ENCODE peak calls at places on chromosomes 3 and 15, in four cellular contexts. G, V, M and I are unnamed samples.

GRCh38 chr15:28919679-28920655 is 34.2 kb downstream of the APBA2 start:
- DNase-seq in M (no peak), G (peak), V (no peak), I (no peak)

GRCh38 chr3:121786485-121786884 is 36.9 kb upstream of the GOLGB1 start:
- DNase-seq in V (no peak), G (no peak), M (no peak), I (no peak)

GRCh38 chr3:128282392-128283196 is 129.3 kb downstream of the EEFSEC start:
- DNase-seq in V (peak), G (no peak), M (peak), I (no peak)

GRCh38 chr3:129554356-129555120 is 11.6 kb downstream of the H1-8 start:
- DNase-seq in V (no peak), G (no peak), M (no peak), I (no peak)

GRCh38 chr15:45993508-45993907 is 358.7 kb downstream of the SQOR start:
- DNase-seq in G (no peak), M (no peak), V (no peak), I (no peak)

GRCh38 chr3:188807002-188807401 is 364.8 kb upstream of the TPRG1 start:
- DNase-seq in M (no peak), G (no peak), V (no peak), I (no peak)

GRCh38 chr3:123094914-123095313 is 28.1 kb downstream of the PDIA5 start:
- DNase-seq in M (no peak), G (no peak), V (no peak), I (no peak)

GRCh38 chr15:67762610-67763368 is 62.5 kb upstream of the SKOR1 start:
- DNase-seq in M (no peak), G (peak), V (no peak), I (no peak)

GRCh38 chr3:197519801-197520211 is 36.0 kb downstream of the BDH1 start:
- DNase-seq in G (no peak), V (no peak), M (no peak), I (no peak)

GRCh38 chr3:23959147-23959900 is 14.2 kb downstream of the NR1D2 start:
- DNase-seq in M (no peak), V (no peak), G (peak), I (no peak)

GRCh38 chr3:170410428-170411029 is 8.1 kb upstream of the CLDN11 start:
- DNase-seq in M (peak), V (no peak), G (no peak), I (no peak)

GRCh38 chr3:177459397-177459796 is 262.1 kb upstream of the TBL1XR1 start:
- DNase-seq in M (no peak), V (no peak), G (no peak), I (no peak)

GRCh38 chr3:185332026-185332735 is 30.8 kb upstream of the MAP3K13 start:
- DNase-seq in M (peak), V (no peak), G (no peak), I (no peak)

GRCh38 chr3:13846716-13847570 is 32.9 kb downstream of the WNT7A start:
- DNase-seq in G (no peak), V (no peak), M (no peak), I (no peak)

GRCh38 chr3:192417012-192417411 is 310.3 kb downstream of the FGF12 start:
- DNase-seq in G (no peak), M (no peak), V (no peak), I (no peak)

GRCh38 chr3:175432338-175433025 is 573.3 kb downstream of the NAALADL2 start:
- DNase-seq in M (no peak), G (no peak), V (no peak), I (no peak)

GRCh38 chr15:32125595-32125994 is 95.3 kb downstream of the CHRNA7 start:
- DNase-seq in M (no peak), V (no peak), G (no peak), I (no peak)

GRCh38 chr15:98776607-98777281 is 128.4 kb downstream of the IGF1R start:
- DNase-seq in G (peak), V (no peak), M (no peak), I (no peak)

GRCh38 chr3:15606434-15606891 is 4.9 kb downstream of the BTD start:
- DNase-seq in V (no peak), G (no peak), M (no peak), I (no peak)

GRCh38 chr3:197907196-197907595 is 42.8 kb upstream of the RPL35A start:
- DNase-seq in V (no peak), M (no peak), G (no peak), I (no peak)

GRCh38 chr3:50738252-50738598 is 63.5 kb downstream of the DOCK3 start:
- DNase-seq in M (no peak), G (no peak), V (peak), I (no peak)

GRCh38 chr15:63079938-63080626 is 37.5 kb downstream of the TPM1 start:
- DNase-seq in G (no peak), M (no peak), V (no peak), I (no peak)

GRCh38 chr3:191139771-191140170 is 59.3 kb upstream of the OSTN start:
- DNase-seq in M (no peak), V (no peak), G (no peak), I (no peak)

GRCh38 chr3:14788644-14789043 is 30.1 kb upstream of the FGD5 start:
- DNase-seq in G (no peak), V (no peak), M (no peak), I (no peak)

GRCh38 chr15:51982770-51983103 is 11.2 kb upstream of the LEO1 start:
- DNase-seq in V (no peak), M (no peak), G (no peak), I (no peak)

GRCh38 chr3:14077310-14077709 is 47.4 kb downstream of the CHCHD4 start:
- DNase-seq in M (no peak), G (no peak), V (no peak), I (no peak)

GRCh38 chr15:101128191-101128590 is 123.7 kb downstream of the CHSY1 start:
- DNase-seq in V (no peak), G (no peak), M (no peak), I (no peak)

GRCh38 chr3:67034371-67034770 is 36.3 kb downstream of the KBTBD8 start:
- DNase-seq in M (no peak), V (no peak), G (no peak), I (no peak)

GRCh38 chr15:88637841-88638625 is 783 bp upstream of the ISG20 start:
- DNase-seq in G (peak), V (no peak), M (no peak), I (no peak)

GRCh38 chr15:50227076-50227475 is 38.5 kb downstream of the HDC start:
- DNase-seq in G (no peak), V (no peak), M (no peak), I (no peak)

GRCh38 chr15:35112346-35112745 is 27.3 kb upstream of the NANOGP8 start:
- DNase-seq in G (no peak), V (no peak), M (no peak), I (no peak)

GRCh38 chr3:127065561-127066270 is 82.8 kb downstream of the PLXNA1 start:
- DNase-seq in M (no peak), V (no peak), G (no peak), I (no peak)

GRCh38 chr3:109806929-109807328 is 469.6 kb upstream of the DPPA4 start:
- DNase-seq in M (no peak), G (peak), V (no peak), I (peak)

GRCh38 chr3:164095279-164095678 is 983.0 kb downstream of the SI start:
- DNase-seq in M (no peak), G (no peak), V (no peak), I (no peak)

GRCh38 chr15:44215594-44215993 is 20.5 kb upstream of the FRMD5 start:
- DNase-seq in G (no peak), M (no peak), V (no peak), I (no peak)

GRCh38 chr15:28098766-28099554 is at the start of gene OCA2:
- DNase-seq in V (no peak), G (peak), M (no peak), I (peak)

GRCh38 chr3:191238321-191238817 is 39.3 kb downstream of the OSTN start:
- DNase-seq in M (no peak), G (no peak), V (no peak), I (no peak)